ENCODE peak calls at places on chromosome 22, in five cellular contexts. One of them, this sample, is unnamed.

GRCh38 chr22:46549971-46550641 is 12.7 kb upstream of the CELSR1 start:
- DNase-seq in MCF 10A: no peak
- DNase-seq in IMR-90: no peak
- DNase-seq in fibroblast of pulmonary artery: no peak
- DNase-seq in tibial artery: no peak
- DNase-seq in this sample: no peak

GRCh38 chr22:37080438-37080837 is 28.9 kb downstream of the KCTD17 start:
- DNase-seq in MCF 10A: no peak
- DNase-seq in IMR-90: no peak
- DNase-seq in fibroblast of pulmonary artery: no peak
- DNase-seq in tibial artery: no peak
- DNase-seq in this sample: no peak

GRCh38 chr22:41948142-41948541 is 1.2 kb upstream of the CENPM start:
- DNase-seq in MCF 10A: no peak
- DNase-seq in IMR-90: no peak
- DNase-seq in fibroblast of pulmonary artery: no peak
- DNase-seq in tibial artery: no peak
- DNase-seq in this sample: no peak

GRCh38 chr22:33544707-33545106 is 375.6 kb downstream of the LARGE1 start:
- DNase-seq in MCF 10A: no peak
- DNase-seq in IMR-90: peak; percentile 72
- DNase-seq in fibroblast of pulmonary artery: peak; percentile 14
- DNase-seq in tibial artery: no peak
- DNase-seq in this sample: no peak

GRCh38 chr22:26043031-26043430 is 126.2 kb upstream of the SEZ6L start:
- DNase-seq in MCF 10A: no peak
- DNase-seq in IMR-90: no peak
- DNase-seq in fibroblast of pulmonary artery: no peak
- DNase-seq in tibial artery: no peak
- DNase-seq in this sample: no peak

GRCh38 chr22:29136715-29137700 is 64.2 kb downstream of the KREMEN1 start:
- DNase-seq in MCF 10A: no peak
- DNase-seq in IMR-90: no peak
- DNase-seq in fibroblast of pulmonary artery: no peak
- DNase-seq in tibial artery: no peak
- DNase-seq in this sample: no peak

GRCh38 chr22:48156603-48157355 is 1394.3 kb downstream of the TBC1D22A start:
- DNase-seq in MCF 10A: no peak
- DNase-seq in IMR-90: no peak
- DNase-seq in fibroblast of pulmonary artery: no peak
- DNase-seq in tibial artery: peak; percentile 50
- DNase-seq in this sample: no peak

GRCh38 chr22:25172153-25172552 is 27.5 kb upstream of the CRYBB3 start:
- DNase-seq in MCF 10A: peak; percentile 39
- DNase-seq in IMR-90: no peak
- DNase-seq in fibroblast of pulmonary artery: no peak
- DNase-seq in tibial artery: no peak
- DNase-seq in this sample: peak; percentile 58

GRCh38 chr22:23098718-23099524 is 28.6 kb downstream of the GNAZ start:
- DNase-seq in MCF 10A: no peak
- DNase-seq in IMR-90: no peak
- DNase-seq in fibroblast of pulmonary artery: no peak
- DNase-seq in tibial artery: peak; percentile 80
- DNase-seq in this sample: no peak
- TF ChIP-seq CTCF in MCF 10A: no peak
- TF ChIP-seq CTCF in IMR-90: no peak
- TF ChIP-seq CTCF in fibroblast of pulmonary artery: no peak
- TF ChIP-seq CTCF in tibial artery: no peak
- TF ChIP-seq CTCF in this sample: no peak

GRCh38 chr22:31296258-31296657 is 4.0 kb upstream of the PIK3IP1 start:
- DNase-seq in MCF 10A: peak; percentile 56
- DNase-seq in IMR-90: peak; percentile 58
- DNase-seq in fibroblast of pulmonary artery: peak; percentile 73
- DNase-seq in tibial artery: no peak
- DNase-seq in this sample: no peak

GRCh38 chr22:31305194-31305593 is 12.9 kb upstream of the PIK3IP1 start:
- DNase-seq in MCF 10A: peak; percentile 32
- DNase-seq in IMR-90: no peak
- DNase-seq in fibroblast of pulmonary artery: no peak
- DNase-seq in tibial artery: no peak
- DNase-seq in this sample: no peak

GRCh38 chr22:31300896-31301295 is 8.6 kb upstream of the PIK3IP1 start:
- DNase-seq in MCF 10A: no peak
- DNase-seq in IMR-90: no peak
- DNase-seq in fibroblast of pulmonary artery: no peak
- DNase-seq in tibial artery: no peak
- DNase-seq in this sample: no peak

GRCh38 chr22:31302021-31302420 is 9.7 kb upstream of the PIK3IP1 start:
- DNase-seq in MCF 10A: no peak
- DNase-seq in IMR-90: no peak
- DNase-seq in fibroblast of pulmonary artery: no peak
- DNase-seq in tibial artery: no peak
- DNase-seq in this sample: no peak
- TF ChIP-seq CTCF in MCF 10A: no peak
- TF ChIP-seq CTCF in IMR-90: no peak
- TF ChIP-seq CTCF in fibroblast of pulmonary artery: no peak
- TF ChIP-seq CTCF in tibial artery: no peak
- TF ChIP-seq CTCF in this sample: no peak

GRCh38 chr22:49561976-49562375 is 265.7 kb downstream of the BRD1 start:
- DNase-seq in MCF 10A: no peak
- DNase-seq in IMR-90: no peak
- DNase-seq in fibroblast of pulmonary artery: no peak
- DNase-seq in tibial artery: no peak
- DNase-seq in this sample: no peak
- TF ChIP-seq CTCF in MCF 10A: no peak
- TF ChIP-seq CTCF in IMR-90: no peak
- TF ChIP-seq CTCF in fibroblast of pulmonary artery: no peak
- TF ChIP-seq CTCF in tibial artery: no peak
- TF ChIP-seq CTCF in this sample: no peak

GRCh38 chr22:27113211-27114030 is 456.0 kb downstream of the MIAT start:
- DNase-seq in MCF 10A: peak; percentile 86
- DNase-seq in IMR-90: peak; percentile 97
- DNase-seq in fibroblast of pulmonary artery: peak; percentile 96
- DNase-seq in tibial artery: peak; percentile 90
- DNase-seq in this sample: no peak
- TF ChIP-seq CTCF in MCF 10A: no peak
- TF ChIP-seq CTCF in IMR-90: no peak
- TF ChIP-seq CTCF in fibroblast of pulmonary artery: peak; percentile 20
- TF ChIP-seq CTCF in tibial artery: peak; percentile 14
- TF ChIP-seq CTCF in this sample: no peak

GRCh38 chr22:23772315-23773246 is at the start of gene MMP11:
- DNase-seq in MCF 10A: peak; percentile 27
- DNase-seq in IMR-90: no peak
- DNase-seq in fibroblast of pulmonary artery: no peak
- DNase-seq in tibial artery: peak; percentile 77
- DNase-seq in this sample: peak; percentile 87
- TF ChIP-seq CTCF in MCF 10A: no peak
- TF ChIP-seq CTCF in IMR-90: peak; percentile 7
- TF ChIP-seq CTCF in fibroblast of pulmonary artery: no peak
- TF ChIP-seq CTCF in tibial artery: no peak
- TF ChIP-seq CTCF in this sample: no peak

GRCh38 chr22:39933741-39934140 is 26.5 kb upstream of the TMA7B start:
- DNase-seq in MCF 10A: no peak
- DNase-seq in IMR-90: no peak
- DNase-seq in fibroblast of pulmonary artery: no peak
- DNase-seq in tibial artery: no peak
- DNase-seq in this sample: no peak

GRCh38 chr22:39932166-39932565 is 28.0 kb upstream of the TMA7B start:
- DNase-seq in MCF 10A: no peak
- DNase-seq in IMR-90: no peak
- DNase-seq in fibroblast of pulmonary artery: no peak
- DNase-seq in tibial artery: no peak
- DNase-seq in this sample: no peak

GRCh38 chr22:39935116-39935515 is 25.1 kb upstream of the TMA7B start:
- DNase-seq in MCF 10A: no peak
- DNase-seq in IMR-90: no peak
- DNase-seq in fibroblast of pulmonary artery: no peak
- DNase-seq in tibial artery: no peak
- DNase-seq in this sample: no peak

GRCh38 chr22:39931271-39931670 is 28.9 kb upstream of the TMA7B start:
- DNase-seq in MCF 10A: no peak
- DNase-seq in IMR-90: no peak
- DNase-seq in fibroblast of pulmonary artery: no peak
- DNase-seq in tibial artery: no peak
- DNase-seq in this sample: no peak

GRCh38 chr22:39932918-39933649 is 27.1 kb upstream of the TMA7B start:
- DNase-seq in MCF 10A: peak; percentile 66
- DNase-seq in IMR-90: no peak
- DNase-seq in fibroblast of pulmonary artery: peak; percentile 39
- DNase-seq in tibial artery: no peak
- DNase-seq in this sample: peak; percentile 57
- TF ChIP-seq CTCF in MCF 10A: peak; percentile 76
- TF ChIP-seq CTCF in IMR-90: peak; percentile 44
- TF ChIP-seq CTCF in fibroblast of pulmonary artery: peak; percentile 74
- TF ChIP-seq CTCF in tibial artery: no peak
- TF ChIP-seq CTCF in this sample: peak; percentile 67

This sample was measured in GM20000.